ENCODE peak calls at places on chromosomes 2 and 18, in eight cellular contexts. J, C, Y, G, Z, F, T and W are unnamed samples. For H3K36me3, the result is how much of the 10 kb centered on the place peaks cover.

GRCh38 chr2:200408428-200409311 is 101.2 kb downstream of the KCTD18 start:
- DNase-seq in J (peak), C (peak), Y (peak), G (no peak), Z (peak), F (no peak), T (no peak), W (no peak)

GRCh38 chr2:171522804-171523338 is 597 bp downstream of the CYBRD1 start:
- DNase-seq in J (peak), C (peak), Y (peak), G (no peak), Z (no peak), F (peak), T (peak), W (peak)

GRCh38 chr2:216553093-216553478 is 54.4 kb downstream of the RPL37A start:
- DNase-seq in J (peak), C (no peak), Y (peak), G (no peak), Z (no peak), F (no peak), T (no peak), W (no peak)

GRCh38 chr2:199851499-199851816 is 466 bp upstream of the FTCDNL1 start:
- DNase-seq in J (no peak), C (no peak), Y (no peak), G (no peak), Z (no peak), F (peak), T (no peak), W (no peak)

GRCh38 chr2:39128919-39129391 is 8.1 kb upstream of the SOS1 start:
- DNase-seq in J (no peak), C (no peak), Y (peak), G (no peak), Z (no peak), F (no peak), T (no peak), W (no peak)

GRCh38 chr2:236545248-236545658 is 24.4 kb upstream of the ACKR3 start:
- DNase-seq in J (no peak), C (no peak), Y (no peak), G (no peak), Z (no peak), F (no peak), T (no peak), W (no peak)

GRCh38 chr2:16666453-16666801 is 793 bp upstream of the CYRIA start:
- DNase-seq in J (peak), C (peak), Y (no peak), G (no peak), Z (no peak), F (no peak), T (no peak), W (no peak)

GRCh38 chr2:9199716-9200633 is 6.6 kb upstream of the ASAP2 start:
- DNase-seq in J (peak), C (no peak), Y (peak), G (no peak), Z (no peak), F (no peak), T (no peak), W (no peak)

GRCh38 chr2:200479617-200480292 is 30.1 kb downstream of the KCTD18 start:
- DNase-seq in J (peak), C (no peak), Y (peak), G (no peak), Z (no peak), F (no peak), T (no peak), W (no peak)

GRCh38 chr18:1468550-1468949 is 563.9 kb downstream of the ADCYAP1 start:
- DNase-seq in J (no peak), C (no peak), Y (no peak), G (no peak), Z (no peak), F (no peak), T (no peak), W (no peak)

GRCh38 chr18:80140455-80140985 is 31.5 kb downstream of the ADNP2 start:
- DNase-seq in J (no peak), C (no peak), Y (no peak), G (no peak), Z (no peak), F (no peak), T (no peak), W (no peak)

GRCh38 chr2:163644238-163644637 is 91.6 kb downstream of the FIGN start:
- DNase-seq in J (peak), C (no peak), Y (no peak), G (no peak), Z (no peak), F (no peak), T (no peak), W (no peak)

GRCh38 chr18:73791081-73791480 is 356.6 kb downstream of the FBXO15 start:
- DNase-seq in J (peak), C (no peak), Y (peak), G (no peak), Z (no peak), F (no peak), T (no peak), W (no peak)

GRCh38 chr2:44975571-44976450 is 33.4 kb downstream of the SIX2 start:
- DNase-seq in J (peak), C (no peak), Y (no peak), G (no peak), Z (no peak), F (no peak), T (no peak), W (no peak)

GRCh38 chr2:28166956-28167355 is 225.7 kb upstream of the FOSL2 start:
- DNase-seq in J (peak), C (no peak), Y (peak), G (no peak), Z (no peak), F (no peak), T (no peak), W (no peak)

GRCh38 chr2:29920631-29921559 is 491 bp downstream of the ALK start:
- DNase-seq in J (peak), C (peak), Y (peak), G (peak), Z (no peak), F (no peak), T (no peak), W (peak)

GRCh38 chr2:203359450-203359849 is 31.3 kb downstream of the ABI2 start:
- DNase-seq in J (no peak), C (no peak), Y (no peak), G (no peak), Z (no peak), F (no peak), T (no peak), W (no peak)

GRCh38 chr2:65397122-65397521 is 35.3 kb downstream of the SPRED2 start:
- DNase-seq in J (peak), C (no peak), Y (peak), G (no peak), Z (no peak), F (no peak), T (no peak), W (no peak)

GRCh38 chr2:109356251-109357035 is 227.4 kb downstream of the SH3RF3 start:
- DNase-seq in J (no peak), C (no peak), Y (no peak), G (no peak), Z (no peak), F (no peak), T (no peak), W (no peak)

GRCh38 chr2:215737496-215737895 is 275.9 kb downstream of the MREG start:
- DNase-seq in J (no peak), C (no peak), Y (no peak), G (no peak), Z (no peak), F (no peak), T (no peak), W (no peak)

GRCh38 chr18:29418136-29418535 is 1241.2 kb upstream of the CDH2 start:
- DNase-seq in J (peak), C (no peak), Y (peak), G (no peak), Z (no peak), F (no peak), T (no peak), W (no peak)

GRCh38 chr2:43898958-43899346 is 60.2 kb downstream of the ABCG8 start:
- DNase-seq in J (no peak), C (no peak), Y (no peak), G (no peak), Z (no peak), F (no peak), T (no peak), W (no peak)
- H3K36me3 ChIP-seq in J (under half), C (under half), Y (under half), G (under half), Z (half or more), F (half or more), T (half or more), W (under half)

GRCh38 chr2:86770816-86771215 is 19.9 kb downstream of the CD8A start:
- DNase-seq in J (no peak), C (no peak), Y (no peak), G (no peak), Z (no peak), F (no peak), T (no peak), W (no peak)
- H3K36me3 ChIP-seq in J (under half), C (under half), Y (under half), G (under half), Z (under half), F (half or more), T (half or more), W (under half)

DNA sequence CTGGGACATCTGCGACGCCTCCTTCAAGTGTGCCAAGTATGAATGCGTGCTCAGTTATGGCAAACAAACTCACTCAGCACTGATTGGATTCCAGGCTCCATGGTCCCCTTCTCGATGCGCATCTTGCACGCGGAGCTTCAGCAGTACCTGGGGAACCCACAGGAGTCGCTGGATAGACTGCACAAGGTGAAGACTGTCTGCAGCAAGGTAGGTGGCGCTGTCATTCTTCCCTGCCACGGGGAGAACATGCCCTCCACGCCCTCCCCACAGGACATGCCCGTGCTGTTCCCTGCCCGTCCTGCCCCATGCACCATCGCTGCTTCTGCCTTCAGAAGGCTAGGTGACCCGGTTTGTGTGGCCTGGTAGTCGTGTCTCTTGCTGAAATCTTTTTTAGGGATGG is 64.2 kb downstream of the TRAPPC12 start:
- DNase-seq in J (no peak), C (no peak), Y (no peak), G (no peak), Z (no peak), F (no peak), T (no peak), W (no peak)
- H3K36me3 ChIP-seq in J (under half), C (under half), Y (under half), G (under half), Z (under half), F (half or more), T (under half), W (under half)

GRCh38 chr2:360124-360523 is 72.2 kb upstream of the ALKAL2 start:
- DNase-seq in J (no peak), C (no peak), Y (no peak), G (no peak), Z (no peak), F (no peak), T (no peak), W (no peak)
- H3K36me3 ChIP-seq in J (under half), C (under half), Y (under half), G (under half), Z (under half), F (under half), T (under half), W (under half)

DNA sequence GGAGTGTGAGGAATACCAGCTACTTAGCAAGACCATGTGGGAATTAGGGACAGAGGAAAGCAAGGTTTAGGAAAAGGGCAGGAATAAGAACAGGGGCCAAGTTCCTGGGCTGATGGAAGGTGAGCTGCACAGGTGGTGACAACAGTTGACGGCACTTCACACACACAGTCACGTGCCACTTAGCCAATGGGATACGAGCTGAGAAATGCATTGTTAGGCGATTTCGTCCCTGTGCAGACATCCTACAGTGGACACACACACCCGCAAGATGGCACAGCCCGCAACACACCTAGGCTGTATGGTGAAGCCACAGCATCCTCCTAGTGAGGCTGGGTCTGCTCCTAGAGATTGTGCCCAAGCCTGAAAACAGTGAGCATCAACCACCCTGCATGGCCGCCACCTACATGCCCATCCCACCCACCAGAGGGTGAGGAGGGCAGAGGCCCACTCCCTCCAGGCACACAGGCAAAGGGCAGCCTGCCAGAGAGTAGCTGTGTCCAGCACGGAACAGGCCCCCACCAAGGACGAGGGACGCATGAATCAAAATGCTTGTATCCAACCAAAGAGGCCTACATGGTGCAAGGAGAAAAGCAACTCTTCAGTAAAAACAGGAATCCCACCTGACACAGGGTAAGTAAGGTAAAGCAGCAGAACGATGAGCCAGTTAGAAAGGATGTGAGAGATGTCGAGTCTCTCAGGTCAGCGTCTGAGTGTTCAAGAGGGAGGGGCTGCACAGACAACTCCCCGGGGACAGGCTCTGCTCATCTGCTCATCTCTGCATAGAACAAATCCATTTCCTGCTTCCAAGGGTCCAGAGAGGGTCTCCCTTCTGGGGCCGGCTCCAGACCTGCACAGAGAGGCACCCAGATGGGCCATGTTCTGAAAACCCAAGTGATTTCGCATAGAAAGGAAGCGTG is 51.3 kb downstream of the ZNF516 start:
- DNase-seq in J (no peak), C (no peak), Y (no peak), G (no peak), Z (no peak), F (no peak), T (no peak), W (no peak)
- H3K36me3 ChIP-seq in J (under half), C (under half), Y (under half), G (under half), Z (under half), F (under half), T (under half), W (under half)

GRCh38 chr2:231068525-231069222 is 12.0 kb downstream of the PSMD1 start:
- DNase-seq in J (peak), C (peak), Y (peak), G (no peak), Z (no peak), F (no peak), T (no peak), W (no peak)
- H3K36me3 ChIP-seq in J (under half), C (under half), Y (half or more), G (under half), Z (half or more), F (half or more), T (half or more), W (half or more)

DNA sequence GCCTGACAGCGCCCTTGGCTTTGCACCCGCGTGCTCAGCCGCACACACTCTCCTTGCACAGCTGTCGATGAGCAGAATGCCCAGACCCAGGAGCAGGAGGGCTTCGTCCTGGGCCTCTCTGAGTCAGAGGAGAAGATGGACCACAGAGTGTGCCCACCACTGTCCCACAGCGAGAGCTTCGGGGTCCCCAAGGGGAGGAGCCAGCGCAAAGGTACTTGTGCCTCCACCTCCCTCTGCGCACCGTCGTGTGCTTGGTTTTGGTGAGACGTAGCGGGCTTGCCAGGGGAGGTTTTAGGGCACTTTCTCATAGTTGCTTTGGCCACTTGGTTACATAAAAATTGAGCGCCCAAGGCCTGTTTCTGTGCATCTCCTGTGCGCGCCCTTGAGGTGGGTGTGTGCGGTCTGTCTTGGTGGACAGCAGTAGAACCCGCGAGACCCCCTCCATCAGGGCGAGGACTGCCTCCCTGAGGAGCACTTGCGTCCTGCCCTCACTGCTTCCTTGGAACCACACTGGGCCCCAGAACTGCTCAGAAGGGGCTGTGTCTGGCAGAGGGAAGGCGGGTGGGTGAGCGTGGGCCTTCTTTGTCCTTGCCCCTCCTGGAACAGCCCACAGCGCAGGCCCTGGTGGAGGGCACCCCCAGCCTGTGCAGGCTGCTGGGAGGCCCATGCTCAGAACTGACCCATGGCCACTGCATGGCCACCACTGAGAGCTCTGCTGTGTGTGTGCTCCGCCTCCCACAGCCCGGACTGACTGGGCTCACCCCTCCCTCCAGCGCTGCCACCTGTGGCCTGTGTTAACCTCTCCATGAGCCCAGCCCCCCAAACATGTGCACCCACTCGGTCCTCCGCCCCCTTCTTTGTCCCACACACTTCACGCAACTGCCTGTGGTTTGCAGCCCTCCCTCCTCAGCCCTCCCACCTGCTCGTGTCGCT is 95.9 kb downstream of the DGKD start:
- DNase-seq in J (no peak), C (no peak), Y (no peak), G (no peak), Z (no peak), F (peak), T (no peak), W (peak)
- H3K36me3 ChIP-seq in J (under half), C (under half), Y (under half), G (under half), Z (half or more), F (half or more), T (half or more), W (under half)

GRCh38 chr2:220856486-220856885 is 715.6 kb downstream of the EPHA4 start:
- DNase-seq in J (no peak), C (no peak), Y (no peak), G (no peak), Z (no peak), F (no peak), T (no peak), W (no peak)
- H3K36me3 ChIP-seq in J (under half), C (under half), Y (under half), G (under half), Z (under half), F (under half), T (under half), W (under half)